ENCODE peak calls at places on chromosomes 1 and 21, in five cellular contexts. One of them, this sample, is unnamed. For H3K27me3, the result is how much of the 10 kb centered on the place peaks cover.

GRCh38 chr1:246284021-246284420 is 223.1 kb downstream of the SMYD3 start:
- DNase-seq in IMR-90: peak
- DNase-seq in tibial artery: no peak
- DNase-seq in esophagus squamous epithelium: no peak
- DNase-seq in fibroblast of lung: peak
- DNase-seq in this sample: no peak

GRCh38 chr1:115810609-115811008 is 30.3 kb downstream of the NHLH2 start:
- DNase-seq in IMR-90: no peak
- DNase-seq in esophagus squamous epithelium: no peak
- DNase-seq in tibial artery: no peak
- DNase-seq in fibroblast of lung: no peak
- DNase-seq in this sample: no peak

GRCh38 chr1:153962088-153963029 is 978 bp downstream of the SLC39A1 start:
- DNase-seq in esophagus squamous epithelium: no peak
- DNase-seq in fibroblast of lung: peak
- DNase-seq in IMR-90: peak
- DNase-seq in tibial artery: peak
- DNase-seq in this sample: no peak

GRCh38 chr1:172360511-172360910 is 60.0 kb upstream of the C1orf105 start:
- DNase-seq in IMR-90: no peak
- DNase-seq in tibial artery: no peak
- DNase-seq in fibroblast of lung: no peak
- DNase-seq in esophagus squamous epithelium: no peak
- DNase-seq in this sample: no peak

GRCh38 chr1:230618537-230618936 is 23.7 kb upstream of the COG2 start:
- DNase-seq in tibial artery: no peak
- DNase-seq in fibroblast of lung: no peak
- DNase-seq in esophagus squamous epithelium: no peak
- DNase-seq in IMR-90: no peak
- DNase-seq in this sample: no peak

GRCh38 chr21:45992311-45993209 is 11.0 kb downstream of the COL6A1 start:
- DNase-seq in tibial artery: peak
- DNase-seq in IMR-90: no peak
- DNase-seq in esophagus squamous epithelium: no peak
- DNase-seq in fibroblast of lung: no peak
- DNase-seq in this sample: peak

GRCh38 chr1:214496126-214496525 is 55.3 kb downstream of the PTPN14 start:
- DNase-seq in esophagus squamous epithelium: no peak
- DNase-seq in tibial artery: no peak
- DNase-seq in IMR-90: no peak
- DNase-seq in fibroblast of lung: no peak
- DNase-seq in this sample: no peak

GRCh38 chr21:36125513-36126121 is 9.3 kb upstream of the CBR3 start:
- DNase-seq in tibial artery: peak
- DNase-seq in IMR-90: peak
- DNase-seq in esophagus squamous epithelium: no peak
- DNase-seq in fibroblast of lung: peak
- DNase-seq in this sample: peak

GRCh38 chr1:20685739-20686138 is 24.6 kb upstream of the DDOST start:
- DNase-seq in fibroblast of lung: no peak
- DNase-seq in esophagus squamous epithelium: no peak
- DNase-seq in tibial artery: no peak
- DNase-seq in IMR-90: no peak
- DNase-seq in this sample: no peak

GRCh38 chr1:178496410-178497135 is at the start of gene CLEC20A:
- DNase-seq in esophagus squamous epithelium: no peak
- DNase-seq in fibroblast of lung: no peak
- DNase-seq in tibial artery: no peak
- DNase-seq in IMR-90: no peak
- DNase-seq in this sample: no peak

GRCh38 chr1:100536031-100536430 is 1.9 kb upstream of the GPR88 start:
- DNase-seq in esophagus squamous epithelium: no peak
- DNase-seq in IMR-90: no peak
- DNase-seq in fibroblast of lung: no peak
- DNase-seq in tibial artery: no peak
- DNase-seq in this sample: no peak

GRCh38 chr1:237309595-237310118 is 267.7 kb downstream of the RYR2 start:
- DNase-seq in IMR-90: no peak
- DNase-seq in fibroblast of lung: no peak
- DNase-seq in tibial artery: no peak
- DNase-seq in esophagus squamous epithelium: no peak
- DNase-seq in this sample: no peak

GRCh38 chr1:88956003-88956402 is 36.4 kb downstream of the KYAT3 start:
- DNase-seq in tibial artery: no peak
- DNase-seq in esophagus squamous epithelium: no peak
- DNase-seq in IMR-90: no peak
- DNase-seq in fibroblast of lung: no peak
- DNase-seq in this sample: no peak

GRCh38 chr1:5901841-5902240 is 90.4 kb downstream of the NPHP4 start:
- DNase-seq in esophagus squamous epithelium: no peak
- DNase-seq in IMR-90: no peak
- DNase-seq in fibroblast of lung: no peak
- DNase-seq in tibial artery: no peak
- DNase-seq in this sample: no peak

GRCh38 chr1:53835491-53835890 is 2.6 kb downstream of the NDC1 start:
- DNase-seq in IMR-90: peak
- DNase-seq in tibial artery: no peak
- DNase-seq in fibroblast of lung: no peak
- DNase-seq in esophagus squamous epithelium: no peak
- DNase-seq in this sample: no peak

GRCh38 chr1:113861641-113862040 is 9.9 kb downstream of the PTPN22 start:
- DNase-seq in esophagus squamous epithelium: no peak
- DNase-seq in fibroblast of lung: no peak
- DNase-seq in IMR-90: no peak
- DNase-seq in tibial artery: no peak
- DNase-seq in this sample: no peak

GRCh38 chr1:21247892-21248715 is 42.2 kb downstream of the ECE1 start:
- DNase-seq in IMR-90: no peak
- DNase-seq in esophagus squamous epithelium: no peak
- DNase-seq in fibroblast of lung: no peak
- DNase-seq in tibial artery: no peak
- DNase-seq in this sample: no peak

GRCh38 chr1:202069670-202070069 is 53.0 kb upstream of the GPR37L1 start:
- DNase-seq in esophagus squamous epithelium: no peak
- DNase-seq in tibial artery: no peak
- DNase-seq in IMR-90: no peak
- DNase-seq in fibroblast of lung: no peak
- DNase-seq in this sample: no peak

GRCh38 chr1:85596947-85597346 is 16.4 kb downstream of the CCN1 start:
- DNase-seq in fibroblast of lung: no peak
- DNase-seq in esophagus squamous epithelium: no peak
- DNase-seq in IMR-90: no peak
- DNase-seq in tibial artery: no peak
- DNase-seq in this sample: no peak

GRCh38 chr1:222106369-222106768 is 364.5 kb upstream of the DUSP10 start:
- DNase-seq in fibroblast of lung: no peak
- DNase-seq in tibial artery: no peak
- DNase-seq in esophagus squamous epithelium: no peak
- DNase-seq in IMR-90: no peak
- DNase-seq in this sample: no peak

GRCh38 chr1:211870156-211870555 is 39.6 kb upstream of the LPGAT1 start:
- DNase-seq in tibial artery: no peak
- DNase-seq in IMR-90: no peak
- DNase-seq in esophagus squamous epithelium: no peak
- DNase-seq in fibroblast of lung: no peak
- DNase-seq in this sample: no peak

GRCh38 chr1:246153796-246154212 is 353.3 kb downstream of the SMYD3 start:
- DNase-seq in esophagus squamous epithelium: no peak
- DNase-seq in tibial artery: no peak
- DNase-seq in fibroblast of lung: peak
- DNase-seq in IMR-90: peak
- DNase-seq in this sample: no peak

GRCh38 chr1:101152633-101153032 is 84.2 kb upstream of the S1PR1 start:
- DNase-seq in esophagus squamous epithelium: no peak
- DNase-seq in IMR-90: no peak
- DNase-seq in tibial artery: no peak
- DNase-seq in fibroblast of lung: no peak
- DNase-seq in this sample: no peak

GRCh38 chr1:71043061-71043460 is 4.6 kb downstream of the PTGER3 start:
- DNase-seq in esophagus squamous epithelium: no peak
- DNase-seq in IMR-90: no peak
- DNase-seq in tibial artery: no peak
- DNase-seq in fibroblast of lung: no peak
- DNase-seq in this sample: no peak

GRCh38 chr1:12414444-12415238 is 184.8 kb downstream of the VPS13D start:
- DNase-seq in esophagus squamous epithelium: no peak
- DNase-seq in fibroblast of lung: no peak
- DNase-seq in tibial artery: no peak
- DNase-seq in IMR-90: no peak
- DNase-seq in this sample: no peak

GRCh38 chr1:14366361-14367018 is 232.0 kb upstream of the KAZN start:
- DNase-seq in esophagus squamous epithelium: no peak
- DNase-seq in fibroblast of lung: peak
- DNase-seq in IMR-90: no peak
- DNase-seq in tibial artery: no peak
- DNase-seq in this sample: no peak

GRCh38 chr1:46587072-46587471 is 17.0 kb downstream of the MKNK1 start:
- DNase-seq in tibial artery: peak
- DNase-seq in IMR-90: no peak
- DNase-seq in fibroblast of lung: no peak
- DNase-seq in esophagus squamous epithelium: no peak
- DNase-seq in this sample: no peak

GRCh38 chr1:151157067-151157531 is 650 bp downstream of the TNFAIP8L2 start:
- DNase-seq in tibial artery: no peak
- DNase-seq in IMR-90: no peak
- DNase-seq in fibroblast of lung: no peak
- DNase-seq in esophagus squamous epithelium: no peak
- DNase-seq in this sample: peak

GRCh38 chr1:67053535-67053784 is 488 bp downstream of the SLC35D1 start:
- DNase-seq in tibial artery: peak
- DNase-seq in IMR-90: no peak
- DNase-seq in esophagus squamous epithelium: no peak
- DNase-seq in fibroblast of lung: no peak
- DNase-seq in this sample: no peak

DNA sequence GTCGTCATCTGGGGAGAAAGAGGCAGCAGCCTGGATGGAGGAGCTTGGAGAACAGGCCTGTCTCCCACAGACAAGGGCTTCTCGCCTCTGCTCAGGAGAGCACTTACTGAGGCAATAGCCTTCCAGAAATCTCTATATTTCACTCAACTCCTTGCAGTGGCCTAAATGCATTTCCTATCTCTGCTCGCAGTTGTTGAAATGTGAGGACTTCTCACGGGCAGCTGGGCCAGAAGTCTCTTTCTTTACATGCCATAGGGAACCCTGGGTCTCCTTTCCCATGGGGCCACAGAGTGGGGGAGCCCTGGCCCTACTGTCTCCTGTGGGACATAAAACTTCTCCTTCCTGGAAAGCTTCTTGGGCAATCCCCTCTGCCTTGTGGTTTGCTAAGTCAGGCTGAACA is 43.5 kb upstream of the KIF21B start:
- DNase-seq in esophagus squamous epithelium: no peak
- DNase-seq in IMR-90: no peak
- DNase-seq in tibial artery: no peak
- DNase-seq in fibroblast of lung: no peak
- DNase-seq in this sample: no peak
- H3K27me3 ChIP-seq in esophagus squamous epithelium: under half
- H3K27me3 ChIP-seq in IMR-90: half or more
- H3K27me3 ChIP-seq in tibial artery: under half
- H3K27me3 ChIP-seq in fibroblast of lung: under half
- H3K27me3 ChIP-seq in this sample: under half

GRCh38 chr1:32786856-32787255 is 30.3 kb downstream of the YARS1 start:
- DNase-seq in IMR-90: no peak
- DNase-seq in esophagus squamous epithelium: no peak
- DNase-seq in tibial artery: no peak
- DNase-seq in fibroblast of lung: peak
- DNase-seq in this sample: no peak
- TF ChIP-seq CTCF in IMR-90: peak
- TF ChIP-seq CTCF in esophagus squamous epithelium: peak
- TF ChIP-seq CTCF in tibial artery: no peak
- TF ChIP-seq CTCF in fibroblast of lung: peak
- TF ChIP-seq CTCF in this sample: no peak

GRCh38 chr21:39564200-39564599 is 48.5 kb upstream of the B3GALT5 start:
- DNase-seq in esophagus squamous epithelium: no peak
- DNase-seq in IMR-90: no peak
- DNase-seq in fibroblast of lung: no peak
- DNase-seq in tibial artery: no peak
- DNase-seq in this sample: no peak
- H3K27me3 ChIP-seq in esophagus squamous epithelium: under half
- H3K27me3 ChIP-seq in IMR-90: under half
- H3K27me3 ChIP-seq in fibroblast of lung: under half
- H3K27me3 ChIP-seq in tibial artery: under half
- H3K27me3 ChIP-seq in this sample: under half

DNA sequence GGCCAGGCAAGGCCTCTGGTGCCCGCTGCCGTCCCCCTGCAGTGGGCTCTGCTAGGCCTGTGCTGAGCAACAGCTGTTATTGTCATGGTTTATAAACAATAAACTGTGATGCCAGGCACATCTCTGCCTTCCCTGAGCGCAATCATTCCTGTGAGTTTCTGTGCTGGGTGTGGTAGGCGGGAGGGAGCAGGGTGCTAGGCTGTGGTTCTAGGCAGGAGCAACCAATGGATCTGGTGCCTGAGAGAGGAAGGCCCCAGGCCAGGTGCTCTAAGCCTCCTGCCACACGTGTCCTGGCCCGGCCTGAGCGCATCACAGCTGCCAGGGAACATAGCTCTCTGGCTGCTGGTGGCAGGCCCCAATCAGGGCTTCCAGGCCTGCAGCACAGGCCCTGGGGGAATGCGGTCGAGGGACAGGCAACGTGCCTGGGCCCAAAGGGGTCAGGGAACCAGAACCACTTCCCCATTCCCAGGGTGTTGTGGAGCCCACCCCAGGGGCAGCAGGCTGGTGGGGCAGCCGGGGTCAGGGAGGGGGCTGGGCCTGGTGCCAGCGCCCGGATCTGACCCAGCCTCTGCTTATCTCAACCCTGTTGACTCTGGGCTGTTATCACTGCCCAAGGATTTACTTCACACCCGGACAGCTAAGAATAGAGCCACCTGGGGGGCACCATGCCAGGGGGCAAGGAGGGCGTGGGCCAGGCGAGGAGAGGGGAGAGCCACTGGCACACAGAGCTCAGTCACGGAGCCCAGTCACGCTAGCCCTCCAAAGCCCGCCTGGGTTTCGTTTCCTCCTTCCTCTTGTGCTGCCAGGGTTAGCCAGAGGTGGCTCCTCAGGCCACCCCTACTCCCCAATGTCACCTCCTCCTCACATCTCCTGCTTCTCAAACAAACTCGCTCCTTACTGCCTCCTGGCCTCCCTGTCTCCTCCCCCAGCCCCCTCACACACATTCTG is 11.5 kb downstream of the TRIM46 start:
- DNase-seq in IMR-90: no peak
- DNase-seq in tibial artery: no peak
- DNase-seq in fibroblast of lung: no peak
- DNase-seq in esophagus squamous epithelium: no peak
- DNase-seq in this sample: no peak
- TF ChIP-seq CTCF in IMR-90: no peak
- TF ChIP-seq CTCF in tibial artery: no peak
- TF ChIP-seq CTCF in fibroblast of lung: no peak
- TF ChIP-seq CTCF in esophagus squamous epithelium: no peak
- TF ChIP-seq CTCF in this sample: no peak

DNA sequence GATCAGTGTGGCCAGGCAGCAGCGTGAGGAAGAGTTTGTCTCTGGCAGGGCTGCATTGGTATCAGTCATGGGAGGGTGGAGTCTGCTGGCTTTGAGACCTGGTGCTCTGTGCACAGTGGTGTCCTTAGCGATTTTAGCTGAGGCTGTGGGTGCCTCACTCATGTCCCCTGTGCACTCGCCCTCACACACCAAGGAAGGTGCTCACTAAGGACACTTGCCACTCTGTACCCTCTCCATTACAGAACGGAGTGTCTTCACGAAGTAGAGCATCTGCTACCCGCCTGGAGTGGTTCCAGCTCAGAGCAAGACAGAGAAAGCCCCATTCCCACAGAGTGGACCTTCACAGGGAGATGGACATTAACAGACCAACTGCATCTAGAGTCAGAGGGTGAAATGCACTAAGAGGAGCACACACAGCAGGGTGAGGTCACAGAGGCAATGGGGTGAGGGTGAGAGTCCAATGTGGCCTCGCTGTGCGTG is 117.9 kb downstream of the MATN1 start:
- DNase-seq in esophagus squamous epithelium: no peak
- DNase-seq in fibroblast of lung: no peak
- DNase-seq in tibial artery: no peak
- DNase-seq in IMR-90: no peak
- DNase-seq in this sample: no peak
- H3K27me3 ChIP-seq in esophagus squamous epithelium: under half
- H3K27me3 ChIP-seq in fibroblast of lung: under half
- H3K27me3 ChIP-seq in tibial artery: under half
- H3K27me3 ChIP-seq in IMR-90: under half
- H3K27me3 ChIP-seq in this sample: under half

This sample was measured in CD4-positive, alpha-beta T cell.